ENCODE peak calls at places on chromosomes 1 and 21, in four cellular contexts. One of them, this sample, is unnamed.

GRCh38 chr1:152960452-152961044 is 9.9 kb upstream of the SPRR4 start:
- DNase-seq in stimulated activated CD4-positive, alpha-beta T cell treated with anti-CD3 and anti-CD28 coated beads, Interleukin-12 subunit alpha, Interleukin-12 subunit beta, amount 100 ng/mL, for 48 hours: no peak
- DNase-seq in activated effector memory CD4-positive, alpha-beta T cell treated with anti-CD3 and anti-CD28 coated beads, Interleukin-2, amount 50 U/mL, for 16 hours: no peak
- DNase-seq in Peyer's patch: no peak
- DNase-seq in this sample: peak; percentile 74

GRCh38 chr1:221089273-221089672 is 210.0 kb downstream of the HLX start:
- DNase-seq in stimulated activated CD4-positive, alpha-beta T cell treated with anti-CD3 and anti-CD28 coated beads, Interleukin-12 subunit alpha, Interleukin-12 subunit beta, amount 100 ng/mL, for 48 hours: no peak
- DNase-seq in activated effector memory CD4-positive, alpha-beta T cell treated with anti-CD3 and anti-CD28 coated beads, Interleukin-2, amount 50 U/mL, for 16 hours: no peak
- DNase-seq in Peyer's patch: no peak
- DNase-seq in this sample: no peak

GRCh38 chr21:38289697-38290096 is 32.9 kb downstream of the KCNJ15 start:
- DNase-seq in stimulated activated CD4-positive, alpha-beta T cell treated with anti-CD3 and anti-CD28 coated beads, Interleukin-12 subunit alpha, Interleukin-12 subunit beta, amount 100 ng/mL, for 48 hours: no peak
- DNase-seq in activated effector memory CD4-positive, alpha-beta T cell treated with anti-CD3 and anti-CD28 coated beads, Interleukin-2, amount 50 U/mL, for 16 hours: no peak
- DNase-seq in Peyer's patch: no peak
- DNase-seq in this sample: no peak

GRCh38 chr1:49016030-49016991 is 239.6 kb upstream of the BEND5 start:
- DNase-seq in stimulated activated CD4-positive, alpha-beta T cell treated with anti-CD3 and anti-CD28 coated beads, Interleukin-12 subunit alpha, Interleukin-12 subunit beta, amount 100 ng/mL, for 48 hours: no peak
- DNase-seq in activated effector memory CD4-positive, alpha-beta T cell treated with anti-CD3 and anti-CD28 coated beads, Interleukin-2, amount 50 U/mL, for 16 hours: no peak
- DNase-seq in Peyer's patch: no peak
- DNase-seq in this sample: peak; percentile 17

GRCh38 chr1:239718997-239719628 is 332.7 kb downstream of the CHRM3 start:
- DNase-seq in stimulated activated CD4-positive, alpha-beta T cell treated with anti-CD3 and anti-CD28 coated beads, Interleukin-12 subunit alpha, Interleukin-12 subunit beta, amount 100 ng/mL, for 48 hours: no peak
- DNase-seq in activated effector memory CD4-positive, alpha-beta T cell treated with anti-CD3 and anti-CD28 coated beads, Interleukin-2, amount 50 U/mL, for 16 hours: no peak
- DNase-seq in Peyer's patch: no peak
- DNase-seq in this sample: no peak

GRCh38 chr1:82486969-82487368 is 686.2 kb downstream of the ADGRL2 start:
- DNase-seq in stimulated activated CD4-positive, alpha-beta T cell treated with anti-CD3 and anti-CD28 coated beads, Interleukin-12 subunit alpha, Interleukin-12 subunit beta, amount 100 ng/mL, for 48 hours: no peak
- DNase-seq in activated effector memory CD4-positive, alpha-beta T cell treated with anti-CD3 and anti-CD28 coated beads, Interleukin-2, amount 50 U/mL, for 16 hours: no peak
- DNase-seq in Peyer's patch: no peak
- DNase-seq in this sample: no peak

GRCh38 chr1:225451340-225451739 is 23.5 kb upstream of the LBR start:
- DNase-seq in stimulated activated CD4-positive, alpha-beta T cell treated with anti-CD3 and anti-CD28 coated beads, Interleukin-12 subunit alpha, Interleukin-12 subunit beta, amount 100 ng/mL, for 48 hours: no peak
- DNase-seq in activated effector memory CD4-positive, alpha-beta T cell treated with anti-CD3 and anti-CD28 coated beads, Interleukin-2, amount 50 U/mL, for 16 hours: peak; percentile 47
- DNase-seq in Peyer's patch: no peak
- DNase-seq in this sample: no peak

GRCh38 chr1:19644761-19645543 is 841 bp downstream of the NBL1 start:
- DNase-seq in stimulated activated CD4-positive, alpha-beta T cell treated with anti-CD3 and anti-CD28 coated beads, Interleukin-12 subunit alpha, Interleukin-12 subunit beta, amount 100 ng/mL, for 48 hours: peak; percentile 34
- DNase-seq in activated effector memory CD4-positive, alpha-beta T cell treated with anti-CD3 and anti-CD28 coated beads, Interleukin-2, amount 50 U/mL, for 16 hours: peak; percentile 77
- DNase-seq in Peyer's patch: peak; percentile 73
- DNase-seq in this sample: peak; percentile 63

GRCh38 chr21:42655797-42656770 is 2.7 kb downstream of the PDE9A start:
- DNase-seq in stimulated activated CD4-positive, alpha-beta T cell treated with anti-CD3 and anti-CD28 coated beads, Interleukin-12 subunit alpha, Interleukin-12 subunit beta, amount 100 ng/mL, for 48 hours: no peak
- DNase-seq in activated effector memory CD4-positive, alpha-beta T cell treated with anti-CD3 and anti-CD28 coated beads, Interleukin-2, amount 50 U/mL, for 16 hours: no peak
- DNase-seq in Peyer's patch: peak; percentile 68
- DNase-seq in this sample: peak; percentile 47